ENCODE peak calls at places on chromosomes 11 and 22, in nine cellular contexts. A is HCT116, L is T-helper 1 cell, Q is colonic mucosa, Y is IMR-90, U is EH, N is MM.1S, X is NAMALWA, T is COR-L47. M is an unnamed sample.

GRCh38 chr11:62610403-62610802 is 2.2 kb downstream of the EML3 start:
- DNase-seq in L (no peak), T (no peak), Y (no peak), A (no peak), Q (no peak), U (no peak), N (no peak), X (no peak), M (no peak)

GRCh38 chr11:70568504-70569172 is 170.3 kb downstream of the CTTN start:
- DNase-seq in L (no peak), U (peak), X (no peak), N (no peak), T (no peak), Q (peak), A (no peak), Y (peak), M (no peak)

GRCh38 chr22:29172216-29172615 is 33.5 kb upstream of the EMID1 start:
- DNase-seq in X (no peak), L (no peak), T (no peak), A (no peak), Y (no peak), U (no peak), Q (no peak), N (no peak), M (no peak)

GRCh38 chr11:131099013-131099412 is 182.7 kb upstream of the SNX19 start:
- DNase-seq in Q (no peak), N (no peak), Y (peak), U (peak), X (no peak), A (no peak), L (no peak), T (no peak), M (peak)

GRCh38 chr11:94473177-94473799 is 20.4 kb downstream of the MRE11 start:
- DNase-seq in U (peak), Q (no peak), T (no peak), Y (peak), A (no peak), L (no peak), X (peak), N (peak), M (no peak)

GRCh38 chr11:93921695-93922468 is 71.5 kb upstream of the VSTM5 start:
- DNase-seq in U (peak), A (peak), X (peak), Q (peak), T (peak), L (no peak), Y (peak), N (peak), M (peak)

GRCh38 chr11:95715777-95716241 is 73.8 kb downstream of the FAM76B start:
- DNase-seq in U (no peak), A (no peak), Q (no peak), T (no peak), X (peak), N (peak), L (no peak), Y (no peak), M (no peak)

GRCh38 chr11:64745219-64745522 is 1.2 kb upstream of the RASGRP2 start:
- DNase-seq in Y (no peak), L (peak), T (no peak), U (no peak), A (no peak), X (peak), Q (peak), N (no peak), M (no peak)

GRCh38 chr22:38304526-38304925 is 12.7 kb downstream of the CSNK1E start:
- DNase-seq in T (no peak), U (no peak), Y (no peak), X (no peak), Q (no peak), A (no peak), N (no peak), L (no peak), M (no peak)

GRCh38 chr22:36367479-36367878 is 20.3 kb downstream of the MYH9 start:
- DNase-seq in L (no peak), Y (no peak), U (no peak), Q (no peak), X (no peak), T (no peak), A (no peak), N (no peak), M (no peak)

GRCh38 chr22:31489632-31490495 is at the start of gene EIF4ENIF1:
- DNase-seq in T (peak), N (peak), X (peak), Y (peak), L (peak), U (peak), A (peak), Q (peak), M (peak)

GRCh38 chr22:37604875-37605274 is 3.8 kb upstream of the GGA1 start:
- DNase-seq in X (no peak), U (no peak), Q (peak), N (no peak), Y (no peak), A (no peak), T (no peak), L (peak), M (no peak)

GRCh38 chr11:71171024-71171423 is 81.4 kb downstream of the SHANK2 start:
- DNase-seq in A (no peak), N (no peak), U (no peak), X (no peak), Y (no peak), Q (no peak), T (no peak), L (no peak), M (no peak)

GRCh38 chr11:122210378-122210995 is 94.5 kb upstream of the BLID start:
- DNase-seq in A (no peak), U (peak), T (no peak), X (no peak), Y (peak), N (no peak), L (no peak), Q (no peak), M (no peak)

GRCh38 chr11:36510567-36511020 is 522 bp upstream of the TRAF6 start:
- DNase-seq in T (no peak), L (no peak), Y (peak), Q (no peak), U (peak), A (no peak), N (no peak), X (no peak), M (no peak)

GRCh38 chr11:90341986-90342385 is 119.1 kb upstream of the CHORDC1 start:
- DNase-seq in A (no peak), N (no peak), X (no peak), Q (no peak), Y (no peak), L (no peak), U (no peak), T (no peak), M (no peak)

GRCh38 chr22:23353004-23353403 is 172.7 kb downstream of the BCR start:
- DNase-seq in U (no peak), A (no peak), Y (no peak), N (no peak), L (no peak), T (no peak), X (no peak), Q (no peak), M (no peak)

GRCh38 chr22:42330953-42331525 is 60.6 kb upstream of the TCF20 start:
- DNase-seq in Q (peak), T (peak), U (no peak), L (no peak), N (no peak), Y (no peak), X (no peak), A (no peak), M (no peak)

GRCh38 chr22:44689173-44689572 is 12.8 kb upstream of the PRR5 start:
- DNase-seq in Y (peak), N (no peak), X (no peak), U (peak), L (no peak), Q (no peak), T (no peak), A (peak), M (no peak)

GRCh38 chr22:25744694-25745093 is 2.7 kb downstream of the MYO18B start:
- DNase-seq in T (no peak), L (no peak), Q (no peak), A (no peak), X (no peak), Y (no peak), N (no peak), U (no peak), M (no peak)

GRCh38 chr11:13304655-13305340 is 27.2 kb downstream of the BMAL1 start:
- DNase-seq in Q (no peak), L (no peak), X (no peak), T (no peak), U (no peak), N (no peak), Y (no peak), A (no peak), M (no peak)

GRCh38 chr11:2575611-2576051 is 124.2 kb downstream of the KCNQ1OT1 start:
- DNase-seq in T (no peak), Q (peak), Y (no peak), A (no peak), X (no peak), L (no peak), U (no peak), N (no peak), M (no peak)